ENCODE peak calls at places on chromosome 10, in four cellular contexts. E is GM23338, L is neuronal stem cell, T is IMR-90. A is an unnamed sample.

GRCh38 chr10:132291826-132292225 is 15.9 kb downstream of the STK32C start:
- DNase-seq in E (no peak), L (no peak), T (no peak), A (no peak)

GRCh38 chr10:35754489-35754888 is 112.4 kb upstream of the FZD8 start:
- DNase-seq in E (no peak), L (no peak), T (no peak), A (no peak)

GRCh38 chr10:58438340-58438739 is 53.1 kb downstream of the TFAM start:
- DNase-seq in E (no peak), L (no peak), T (peak; percentile 73), A (no peak)

GRCh38 chr10:13707156-13707881 is 120.6 kb downstream of the PRPF18 start:
- DNase-seq in E (peak; percentile 87), L (peak; percentile 72), T (peak; percentile 95), A (peak; percentile 62)

GRCh38 chr10:97333351-97333600 is 1.3 kb downstream of the FRAT2 start:
- DNase-seq in E (peak; percentile 76), L (no peak), T (peak; percentile 36), A (no peak)

GRCh38 chr10:35432781-35433338 is 96.6 kb downstream of the CCNY start:
- DNase-seq in E (no peak), L (no peak), T (no peak), A (no peak)

GRCh38 chr10:127027786-127028185 is 122.6 kb downstream of the DOCK1 start:
- DNase-seq in E (no peak), L (no peak), T (no peak), A (no peak)

GRCh38 chr10:72732521-72732920 is 40.6 kb downstream of the MCU start:
- DNase-seq in E (no peak), L (no peak), T (no peak), A (no peak)

GRCh38 chr10:108104697-108105096 is 940.2 kb upstream of the SORCS1 start:
- DNase-seq in E (no peak), L (no peak), T (no peak), A (no peak)

GRCh38 chr10:117137911-117138642 is at the start of gene VAX1:
- DNase-seq in E (peak; percentile 61), L (no peak), T (no peak), A (no peak)

GRCh38 chr10:787933-788651 is 98.6 kb upstream of the DIP2C start:
- DNase-seq in E (no peak), L (no peak), T (peak; percentile 62), A (no peak)

GRCh38 chr10:113475381-113475807 is 77.5 kb upstream of the HABP2 start:
- DNase-seq in E (no peak), L (no peak), T (no peak), A (no peak)

GRCh38 chr10:118595598-118596425 is at the start of gene PRLHR:
- DNase-seq in E (peak; percentile 91), L (peak; percentile 74), T (peak; percentile 10), A (no peak)

GRCh38 chr10:102616071-102616770 is 28.1 kb upstream of the TRIM8 start:
- DNase-seq in E (no peak), L (no peak), T (no peak), A (no peak)

GRCh38 chr10:14009315-14010082 is 321.2 kb downstream of the FRMD4A start:
- DNase-seq in E (no peak), L (no peak), T (peak; percentile 90), A (no peak)

GRCh38 chr10:70655316-70655715 is 17.0 kb upstream of the ADAMTS14 start:
- DNase-seq in E (no peak), L (no peak), T (no peak), A (no peak)
- H3K4me3 ChIP-seq in E (no peak overlapping the region), L (no peak overlapping the region), T (no peak overlapping the region), A (no peak overlapping the region)

GRCh38 chr10:110724116-110724701 is 80.1 kb downstream of the RBM20 start:
- DNase-seq in E (no peak), L (no peak), T (no peak), A (no peak)
- H3K4me3 ChIP-seq in E (no peak overlapping the region), L (no peak overlapping the region), T (no peak overlapping the region), A (no peak overlapping the region)

GRCh38 chr10:26557641-26558014 is 119.5 kb downstream of the APBB1IP start:
- DNase-seq in E (no peak), L (no peak), T (no peak), A (no peak)
- H3K4me3 ChIP-seq in E (no peak overlapping the region), L (no peak overlapping the region), T (no peak overlapping the region), A (no peak overlapping the region)

GRCh38 chr10:62813981-62814380 is 2.2 kb downstream of the EGR2 start:
- DNase-seq in E (no peak), L (no peak), T (no peak), A (no peak)

GRCh38 chr10:62813453-62813852 is 2.7 kb downstream of the EGR2 start:
- DNase-seq in E (no peak), L (no peak), T (no peak), A (no peak)

GRCh38 chr10:62815373-62816111 is 624 bp downstream of the EGR2 start:
- DNase-seq in E (peak; percentile 50), L (no peak), T (no peak), A (no peak)

GRCh38 chr10:62816179-62817119 is at the start of gene EGR2:
- DNase-seq in E (peak; percentile 96), L (peak; percentile 87), T (peak; percentile 94), A (peak; percentile 80)

GRCh38 chr10:62814901-62815372 is 1.2 kb downstream of the EGR2 start:
- DNase-seq in E (peak; percentile 58), L (peak; percentile 18), T (no peak), A (no peak)
- H3K4me3 ChIP-seq in E (peak overlapping the region; percentile 66), L (peak overlapping the region; percentile 65), T (peak overlapping the region; percentile 73), A (peak overlapping the region; percentile 49)

GRCh38 chr10:22250897-22251605 is 33.2 kb upstream of the EBLN1 start:
- DNase-seq in E (no peak), L (no peak), T (no peak), A (no peak)
- H3K4me3 ChIP-seq in E (peak overlapping the region; percentile 72), L (peak overlapping the region; percentile 56), T (peak overlapping the region; percentile 49), A (peak overlapping the region; percentile 45)

DNA sequence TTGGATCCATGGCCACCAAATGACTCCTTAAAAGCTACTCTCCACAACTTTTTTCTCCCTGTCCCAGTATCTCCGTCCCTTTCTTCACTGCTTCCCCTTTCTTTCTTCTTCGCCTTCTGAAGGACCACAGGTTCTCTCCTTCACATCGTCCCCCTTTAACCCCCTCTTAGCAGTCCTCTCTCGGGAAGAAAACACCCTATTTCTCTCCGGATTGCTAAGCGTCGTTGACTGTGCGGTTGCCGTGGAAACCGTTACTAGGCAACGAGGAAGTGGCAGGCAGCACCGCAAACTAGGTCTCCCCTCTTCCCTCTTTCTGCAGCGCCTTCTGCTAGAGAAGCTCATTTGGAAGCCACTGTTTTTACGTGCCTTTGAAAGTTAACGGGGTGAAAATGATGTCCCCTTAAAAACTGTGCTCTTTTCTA is at the start of gene ENKUR:
- DNase-seq in E (peak; percentile 93), L (peak; percentile 98), T (peak; percentile 90), A (peak; percentile 86)
- H3K4me3 ChIP-seq in E (peak within 1 kb of the TSS; percentile 64), L (peak within 1 kb of the TSS; percentile 80), T (peak within 1 kb of the TSS; percentile 79), A (peak within 1 kb of the TSS; percentile 95)

A was measured in NT2/D1.